ENCODE peak calls at places on chromosome 10, in nine cellular contexts. V is mesenchymal stem cell; I is activated CD8-positive, alpha-beta memory T cell treated with anti-CD3 and anti-CD28 coated beads, Interleukin-2, amount 50 U/mL, for 4 hours; R is HFFc6; Y is colonic mucosa; M is progenitor cell of endocrine pancreas; T is NCI-H1417; S is MCF 10A; Q is neuronal stem cell. N is an unnamed sample.

GRCh38 chr10:89419548-89419947 is 5.2 kb downstream of the IFIT5 start:
- DNase-seq in V (peak), I (no peak), R (no peak), Y (no peak), M (no peak), T (no peak), S (peak), Q (no peak), N (no peak)

GRCh38 chr10:77355844-77356243 is 281.8 kb downstream of the KCNMA1 start:
- DNase-seq in V (peak), I (no peak), R (peak), Y (no peak), M (no peak), T (no peak), S (peak), Q (no peak), N (no peak)

GRCh38 chr10:5565671-5566581 is 41.2 kb downstream of the CALML3 start:
- DNase-seq in V (peak), I (peak), R (peak), Y (no peak), M (no peak), T (no peak), S (peak), Q (no peak), N (peak)

GRCh38 chr10:62244088-62244487 is 24.6 kb downstream of the RTKN2 start:
- DNase-seq in V (no peak), I (no peak), R (no peak), Y (no peak), M (no peak), T (no peak), S (no peak), Q (no peak), N (no peak)

GRCh38 chr10:75772153-75772887 is 340.9 kb downstream of the LRMDA start:
- DNase-seq in V (peak), I (no peak), R (no peak), Y (no peak), M (no peak), T (no peak), S (no peak), Q (no peak), N (no peak)

GRCh38 chr10:69403519-69403918 is 13.2 kb downstream of the TACR2 start:
- DNase-seq in V (no peak), I (no peak), R (peak), Y (no peak), M (no peak), T (no peak), S (no peak), Q (no peak), N (no peak)

GRCh38 chr10:34666008-34666700 is 148.9 kb downstream of the PARD3 start:
- DNase-seq in V (peak), I (no peak), R (peak), Y (peak), M (no peak), T (no peak), S (peak), Q (peak), N (no peak)

GRCh38 chr10:110860576-110861241 is 11.0 kb upstream of the PDCD4 start:
- DNase-seq in V (no peak), I (no peak), R (no peak), Y (peak), M (no peak), T (no peak), S (no peak), Q (no peak), N (no peak)

GRCh38 chr10:104589431-104589830 is 51.7 kb upstream of the SORCS3 start:
- DNase-seq in V (no peak), I (no peak), R (peak), Y (no peak), M (no peak), T (no peak), S (peak), Q (no peak), N (no peak)

GRCh38 chr10:86288695-86289576 is 77.7 kb downstream of the GRID1 start:
- DNase-seq in V (no peak), I (no peak), R (no peak), Y (peak), M (no peak), T (no peak), S (no peak), Q (no peak), N (no peak)

GRCh38 chr10:86346794-86347665 is 19.6 kb downstream of the GRID1 start:
- DNase-seq in V (no peak), I (no peak), R (no peak), Y (no peak), M (no peak), T (no peak), S (no peak), Q (no peak), N (peak)

GRCh38 chr10:69088801-69089501 is 1.0 kb downstream of the SRGN start:
- DNase-seq in V (no peak), I (no peak), R (peak), Y (no peak), M (no peak), T (no peak), S (peak), Q (no peak), N (no peak)

GRCh38 chr10:114547466-114547865 is 110.6 kb downstream of the ABLIM1 start:
- DNase-seq in V (no peak), I (no peak), R (no peak), Y (no peak), M (no peak), T (no peak), S (no peak), Q (no peak), N (no peak)

GRCh38 chr10:62534051-62534450 is 159.9 kb downstream of the ZNF365 start:
- DNase-seq in V (no peak), I (no peak), R (no peak), Y (no peak), M (no peak), T (no peak), S (no peak), Q (no peak), N (no peak)

GRCh38 chr10:60978287-60979115 is 34.5 kb upstream of the RHOBTB1 start:
- DNase-seq in V (no peak), I (no peak), R (peak), Y (no peak), M (no peak), T (peak), S (peak), Q (no peak), N (no peak)

GRCh38 chr10:121469797-121470606 is 128.2 kb downstream of the FGFR2 start:
- DNase-seq in V (no peak), I (no peak), R (no peak), Y (peak), M (no peak), T (no peak), S (no peak), Q (no peak), N (no peak)

GRCh38 chr10:5963071-5963470 is 14.3 kb downstream of the IL15RA start:
- DNase-seq in V (no peak), I (no peak), R (no peak), Y (no peak), M (no peak), T (no peak), S (no peak), Q (no peak), N (peak)

GRCh38 chr10:46092523-46093195 is 46.6 kb upstream of the MSMB start:
- DNase-seq in V (no peak), I (no peak), R (no peak), Y (no peak), M (no peak), T (no peak), S (no peak), Q (no peak), N (no peak)

N was measured in cardiac septum.